ENCODE peak calls at places on chromosomes 2 and 18, in eight cellular contexts. S, Y, K, Z, T, X, M and E are unnamed samples.

GRCh38 chr2:3741372-3741771 is 38.0 kb downstream of the DCDC2C start:
- DNase-seq in S (no peak), Y (no peak), K (no peak), Z (no peak), T (no peak), X (no peak), M (no peak), E (no peak)

GRCh38 chr18:23302852-23303527 is 150.1 kb upstream of the RIOK3 start:
- DNase-seq in S (no peak), Y (no peak), K (peak; percentile 69), Z (no peak), T (no peak), X (no peak), M (no peak), E (peak; percentile 79)

GRCh38 chr2:209236369-209236768 is 187.5 kb upstream of the MAP2 start:
- DNase-seq in S (no peak), Y (no peak), K (no peak), Z (no peak), T (no peak), X (no peak), M (no peak), E (no peak)

GRCh38 chr2:44949329-44950151 is 8.0 kb downstream of the SIX3 start:
- DNase-seq in S (no peak), Y (peak; percentile 66), K (peak; percentile 51), Z (no peak), T (peak; percentile 69), X (no peak), M (peak; percentile 66), E (no peak)

GRCh38 chr2:16665746-16666452 is at the start of gene CYRIA:
- DNase-seq in S (peak; percentile 65), Y (peak; percentile 44), K (no peak), Z (peak; percentile 70), T (no peak), X (peak; percentile 44), M (peak; percentile 64), E (no peak)

GRCh38 chr18:32542221-32542798 is 71.6 kb upstream of the GAREM1 start:
- DNase-seq in S (no peak), Y (no peak), K (peak; percentile 13), Z (no peak), T (no peak), X (no peak), M (no peak), E (no peak)

GRCh38 chr18:36389811-36390581 is 92.5 kb downstream of the FHOD3 start:
- DNase-seq in S (no peak), Y (no peak), K (no peak), Z (no peak), T (no peak), X (no peak), M (no peak), E (no peak)

GRCh38 chr2:240519396-240520142 is 38.2 kb downstream of the ANKMY1 start:
- DNase-seq in S (peak; percentile 23), Y (no peak), K (peak; percentile 45), Z (no peak), T (no peak), X (no peak), M (no peak), E (peak; percentile 30)

GRCh38 chr2:190649035-190649797 is at the start of gene NAB1:
- DNase-seq in S (peak; percentile 74), Y (peak; percentile 59), K (no peak), Z (peak; percentile 68), T (no peak), X (peak; percentile 49), M (peak; percentile 14), E (no peak)

GRCh38 chr18:35376393-35376741 is 770 bp downstream of the ZNF396 start:
- DNase-seq in S (peak; percentile 39), Y (no peak), K (no peak), Z (no peak), T (peak; percentile 24), X (no peak), M (no peak), E (no peak)

GRCh38 chr2:224449212-224450147 is 47.6 kb upstream of the FAM124B start:
- DNase-seq in S (no peak), Y (no peak), K (peak; percentile 35), Z (no peak), T (no peak), X (peak; percentile 43), M (no peak), E (peak; percentile 55)

GRCh38 chr2:86673976-86674670 is 46.0 kb upstream of the RMND5A start:
- DNase-seq in S (no peak), Y (no peak), K (no peak), Z (no peak), T (no peak), X (no peak), M (no peak), E (no peak)

GRCh38 chr18:35927431-35927830 is 45.0 kb upstream of the RMP24 start:
- DNase-seq in S (no peak), Y (no peak), K (no peak), Z (no peak), T (no peak), X (no peak), M (no peak), E (no peak)